ENCODE peak calls at places on chromosomes 4 and X, in six cellular contexts. N is CD8-positive, alpha-beta T cell; Z is hypothalamus; D is NCI-H510A; Q is dorsolateral prefrontal cortex; R is NCI-H2107. S is an unnamed sample.
A peak's percentile ranks its signal among the peaks of the same experiment; 100 is the strongest.

GRCh38 chr4:104211657-104212056 is 283.0 kb downstream of the CXXC4 start:
- DNase-seq in N (no peak), Z (no peak), D (no peak), Q (no peak), R (no peak), S (no peak)

GRCh38 chrX:69104756-69105434 is 60.4 kb downstream of the PJA1 start:
- DNase-seq in N (no peak), Z (no peak), D (no peak), Q (no peak), R (no peak), S (no peak)

GRCh38 chrX:123263246-123263757 is 79.2 kb downstream of the GRIA3 start:
- DNase-seq in N (no peak), Z (no peak), D (no peak), Q (no peak), R (no peak), S (no peak)

GRCh38 chr4:154294951-154295350 is 196.6 kb downstream of the DCHS2 start:
- DNase-seq in N (no peak), Z (no peak), D (no peak), Q (no peak), R (no peak), S (no peak)

GRCh38 chrX:131393426-131393825 is 104.3 kb upstream of the IGSF1 start:
- DNase-seq in N (no peak), Z (no peak), D (peak; percentile 40), Q (no peak), R (no peak), S (no peak)

GRCh38 chrX:16826207-16826606 is 39.9 kb downstream of the TXLNG start:
- DNase-seq in N (no peak), Z (no peak), D (no peak), Q (no peak), R (no peak), S (no peak)

GRCh38 chr4:116150152-116150551 is 935.2 kb downstream of the TRAM1L1 start:
- DNase-seq in N (no peak), Z (no peak), D (no peak), Q (no peak), R (no peak), S (no peak)

GRCh38 chrX:72208126-72208525 is 26.6 kb downstream of the PIN4 start:
- DNase-seq in N (no peak), Z (no peak), D (no peak), Q (no peak), R (no peak), S (no peak)

GRCh38 chrX:149198980-149199732 is 305.9 kb downstream of the IDS start:
- DNase-seq in N (no peak), Z (no peak), D (no peak), Q (no peak), R (no peak), S (no peak)

GRCh38 chr4:138910201-138910913 is 105.2 kb upstream of the NOCT start:
- DNase-seq in N (no peak), Z (no peak), D (peak; percentile 68), Q (no peak), R (peak; percentile 25), S (no peak)

GRCh38 chr4:105815701-105816100 is 79.6 kb upstream of the NPNT start:
- DNase-seq in N (no peak), Z (no peak), D (no peak), Q (no peak), R (no peak), S (no peak)

S was measured in non-pigmented ciliary epithelial cell.